ENCODE peak calls at places on chromosomes 3 and 15, in seven cellular contexts. X is HCT116, L is NT2/D1, I is H1, P is SK-N-SH, F is K562, K is GM12878. T is an unnamed sample.

GRCh38 chr15:90478981-90479481 is 50.7 kb upstream of the CRTC3 start:
- DNase-seq in L (no peak), P (no peak), F (no peak), K (no peak), X (peak), I (no peak), T (no peak)

GRCh38 chr3:64178419-64178818 is 46.8 kb downstream of the PRICKLE2 start:
- DNase-seq in L (no peak), K (no peak), P (no peak), X (no peak), I (no peak), F (no peak), T (no peak)

GRCh38 chr3:18445421-18446066 is 20.4 kb upstream of the SATB1 start:
- DNase-seq in K (no peak), F (no peak), I (no peak), P (peak), X (no peak), L (no peak), T (no peak)

GRCh38 chr15:25863067-25863967 is at the start of gene ATP10A:
- DNase-seq in X (no peak), K (no peak), P (peak), L (no peak), F (no peak), I (no peak), T (no peak)

GRCh38 chr3:180804871-180805430 is 107.5 kb upstream of the FXR1 start:
- DNase-seq in I (peak), L (peak), X (peak), K (no peak), P (no peak), F (peak), T (peak)

GRCh38 chr3:65936908-65937638 is 101.6 kb downstream of the MAGI1 start:
- DNase-seq in P (no peak), L (no peak), F (no peak), K (no peak), I (no peak), X (no peak), T (no peak)

GRCh38 chr3:194328080-194328571 is 23.0 kb downstream of the CPN2 start:
- DNase-seq in I (no peak), L (no peak), K (no peak), P (peak), F (peak), X (no peak), T (no peak)

GRCh38 chr3:167829057-167829456 is 93.5 kb downstream of the SERPINI1 start:
- DNase-seq in P (no peak), F (no peak), L (no peak), I (no peak), X (no peak), K (no peak), T (no peak)

GRCh38 chr15:41772720-41773331 is 1.5 kb upstream of the MAPKBP1 start:
- DNase-seq in X (peak), F (peak), P (peak), I (no peak), L (peak), K (peak), T (peak)

GRCh38 chr3:145448436-145448835 is 712.5 kb downstream of the PLOD2 start:
- DNase-seq in L (no peak), P (no peak), F (no peak), I (no peak), K (no peak), X (peak), T (peak)

GRCh38 chr3:50121416-50122032 is 32.8 kb downstream of the RBM5 start:
- DNase-seq in X (peak), K (peak), P (peak), I (peak), L (peak), F (peak), T (peak)

GRCh38 chr3:21158801-21159564 is 592.0 kb downstream of the ZNF385D start:
- DNase-seq in P (no peak), X (no peak), I (no peak), F (no peak), K (no peak), L (no peak), T (no peak)
- TF ChIP-seq YY1 in P (no peak), X (no peak), I (no peak), F (no peak), K (no peak), L (no peak), T (no peak)

GRCh38 chr15:74823324-74823723 is 3.1 kb upstream of the CPLX3 start:
- DNase-seq in I (no peak), F (no peak), K (no peak), P (no peak), X (no peak), L (no peak), T (no peak)
- TF ChIP-seq YY1 in I (no peak), F (no peak), K (no peak), P (no peak), X (no peak), L (no peak), T (no peak)

GRCh38 chr3:172624999-172625398 is 85.9 kb downstream of the NCEH1 start:
- DNase-seq in F (no peak), P (no peak), I (no peak), X (no peak), L (no peak), K (no peak), T (no peak)

GRCh38 chr3:172625404-172625803 is 85.5 kb downstream of the NCEH1 start:
- DNase-seq in P (no peak), F (no peak), I (no peak), X (no peak), K (no peak), L (no peak), T (no peak)

GRCh38 chr3:172629470-172629869 is 81.4 kb downstream of the NCEH1 start:
- DNase-seq in L (no peak), I (no peak), X (no peak), K (no peak), P (no peak), F (no peak), T (no peak)

GRCh38 chr3:172626241-172626640 is 84.6 kb downstream of the NCEH1 start:
- DNase-seq in K (no peak), L (no peak), P (no peak), X (no peak), F (no peak), I (no peak), T (no peak)

DNA sequence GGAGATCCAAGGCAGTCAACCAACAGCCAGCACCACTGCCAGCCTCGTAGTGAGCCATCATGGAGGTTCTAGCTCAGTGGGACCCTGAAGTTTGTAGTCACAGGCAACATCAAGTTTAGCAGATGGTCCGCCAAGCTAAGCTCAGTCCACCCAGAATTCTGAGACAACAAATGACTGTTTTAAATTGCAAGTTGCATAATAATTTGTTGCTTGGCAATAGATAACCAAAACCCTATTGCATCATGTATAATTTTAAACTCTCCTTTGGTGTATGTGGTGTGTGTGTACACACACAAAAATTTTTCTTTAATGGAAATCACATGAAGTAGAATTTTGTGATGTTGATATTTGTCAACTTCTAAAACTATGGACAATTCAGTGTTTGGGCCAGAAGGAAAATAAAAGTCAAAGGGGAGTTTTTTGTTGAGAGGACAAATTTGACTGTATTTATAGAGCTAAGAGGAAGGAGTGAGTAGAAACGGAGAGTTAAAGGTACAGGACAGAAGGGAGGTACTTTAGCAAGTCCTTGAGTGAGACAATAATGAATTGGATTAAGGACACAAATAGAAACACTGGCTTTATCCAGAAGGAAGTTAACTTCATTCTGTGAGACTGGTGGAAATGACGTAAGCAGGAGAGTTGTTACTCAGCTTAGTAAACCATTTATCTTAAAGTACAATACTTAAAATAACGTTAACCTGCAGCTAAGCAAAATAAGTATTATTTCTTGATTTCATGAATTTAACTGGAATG is 83.6 kb downstream of the NCEH1 start:
- DNase-seq in F (no peak), X (no peak), L (no peak), K (no peak), I (no peak), P (no peak), T (no peak)
- TF ChIP-seq YY1 in F (no peak), X (no peak), L (no peak), K (no peak), I (no peak), P (no peak), T (no peak)

DNA sequence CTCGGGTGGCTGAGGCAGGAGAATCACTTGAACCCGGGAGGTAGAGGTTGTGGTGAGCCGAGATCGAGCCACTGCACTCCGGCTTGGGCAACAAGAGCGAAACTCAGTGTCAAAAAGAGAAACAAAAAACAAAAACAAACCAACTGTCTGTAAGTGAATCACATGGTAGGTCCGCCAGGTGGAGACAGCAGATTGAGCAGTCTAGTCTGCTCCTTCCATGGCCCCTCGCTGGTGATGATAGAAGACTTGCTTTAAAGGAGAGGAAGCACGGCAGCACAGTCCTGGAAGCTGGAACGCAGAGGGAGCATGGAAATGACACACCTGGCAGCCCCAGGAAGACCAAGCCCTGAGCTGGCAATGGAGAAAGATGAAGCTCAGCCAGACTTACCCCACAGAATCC is 31.4 kb upstream of the MGLL start:
- DNase-seq in F (peak), I (no peak), L (no peak), K (no peak), X (no peak), P (no peak), T (peak)
- TF ChIP-seq YY1 in F (no peak), I (no peak), L (no peak), K (no peak), X (no peak), P (no peak), T (no peak)

GRCh38 chr15:50873935-50874353 is 34.5 kb upstream of the AP4E1 start:
- DNase-seq in L (no peak), F (peak), P (no peak), I (no peak), K (no peak), X (no peak), T (peak)

GRCh38 chr15:50880221-50880620 is 28.3 kb upstream of the AP4E1 start:
- DNase-seq in L (no peak), F (no peak), X (no peak), P (no peak), K (no peak), I (no peak), T (no peak)

GRCh38 chr15:50879016-50879415 is 29.5 kb upstream of the AP4E1 start:
- DNase-seq in P (no peak), F (no peak), I (no peak), X (no peak), K (no peak), L (no peak), T (no peak)

GRCh38 chr15:50876260-50876988 is 32.1 kb upstream of the AP4E1 start:
- DNase-seq in X (no peak), F (no peak), L (no peak), P (no peak), I (no peak), K (no peak), T (no peak)

DNA sequence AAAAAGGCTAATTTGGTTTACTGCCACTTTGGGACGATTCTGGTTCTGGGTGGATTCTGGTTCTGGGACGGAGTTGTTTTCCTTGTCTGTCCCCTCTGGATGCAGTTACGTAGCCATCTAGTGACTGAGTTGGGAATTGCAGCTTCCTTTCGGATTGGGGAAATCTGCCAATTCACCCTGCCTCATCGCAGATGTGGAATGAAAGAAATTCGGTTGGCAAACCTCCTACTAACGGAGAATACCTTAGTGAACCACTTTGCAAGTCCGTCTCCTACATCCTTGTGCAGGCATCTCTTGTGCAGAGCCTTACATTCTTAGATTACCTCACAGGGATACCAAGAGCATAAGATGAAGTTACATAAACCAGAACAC is 31.5 kb upstream of the AP4E1 start:
- DNase-seq in P (peak), I (peak), X (peak), L (peak), K (no peak), F (peak), T (peak)
- TF ChIP-seq YY1 in P (no peak), I (peak), X (no peak), L (no peak), K (peak), F (no peak), T (no peak)

GRCh38 chr15:40313531-40314398 is 6.0 kb upstream of the PLCB2 start:
- DNase-seq in P (no peak), L (no peak), I (no peak), F (peak), K (no peak), X (no peak), T (peak)
- TF ChIP-seq YY1 in P (no peak), L (no peak), I (no peak), F (no peak), K (no peak), X (no peak), T (no peak)

DNA sequence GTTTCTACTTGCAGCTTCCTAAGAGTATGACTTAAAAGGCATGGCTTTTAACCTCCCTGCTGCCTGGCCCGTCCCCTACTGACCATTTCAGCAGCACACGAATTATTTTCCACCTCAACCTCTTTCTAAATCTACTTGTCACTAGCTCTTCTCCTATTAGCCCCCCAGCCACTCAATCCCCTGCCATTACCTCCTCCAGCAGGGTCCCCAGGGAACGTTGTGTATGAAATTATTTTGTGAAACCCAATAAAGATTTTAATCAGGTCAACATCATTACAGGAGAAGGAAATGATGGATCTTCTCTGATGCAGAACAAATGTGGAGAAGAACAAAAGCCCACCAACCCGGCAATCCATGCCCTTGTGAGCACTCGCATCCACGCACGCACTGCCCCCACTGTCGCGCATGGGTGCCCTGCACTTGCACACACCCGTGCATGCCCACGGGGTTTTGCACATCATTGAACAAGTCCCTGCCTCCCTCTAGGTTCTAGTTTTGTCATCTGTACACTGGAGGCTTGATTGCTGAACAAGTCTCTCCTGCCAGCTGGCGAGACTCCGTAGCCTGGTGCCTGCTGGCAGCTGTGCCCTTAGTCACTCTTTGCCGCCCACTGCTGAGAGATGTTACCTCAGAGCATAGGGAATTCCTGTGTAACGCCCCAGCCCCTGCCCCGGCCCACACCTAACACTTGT is 51.6 kb downstream of the LINGO1 start:
- DNase-seq in I (no peak), P (no peak), F (no peak), L (no peak), K (no peak), X (no peak), T (no peak)
- TF ChIP-seq YY1 in I (no peak), P (no peak), F (no peak), L (no peak), K (no peak), X (no peak), T (no peak)